ENCODE peak calls at places on chromosomes 1 and 21, in four cellular contexts. L, G, H and T are unnamed samples.

GRCh38 chr1:69994261-69994660 is 211.1 kb downstream of the LRRC40 start:
- DNase-seq in L (no peak), G (no peak), H (no peak), T (no peak)

GRCh38 chr1:57848406-57848805 is 424.5 kb upstream of the DAB1 start:
- DNase-seq in L (no peak), G (no peak), H (no peak), T (no peak)

GRCh38 chr21:45124596-45124995 is 50.2 kb downstream of the ADARB1 start:
- DNase-seq in L (no peak), G (no peak), H (no peak), T (no peak)

GRCh38 chr1:11064942-11065341 is 5.1 kb upstream of the SRM start:
- DNase-seq in L (no peak), G (no peak), H (no peak), T (no peak)

GRCh38 chr1:192224386-192224785 is 66.1 kb downstream of the RGS18 start:
- DNase-seq in L (no peak), G (no peak), H (no peak), T (no peak)

GRCh38 chr1:231527586-231528174 is 789 bp upstream of the TSNAX start:
- DNase-seq in L (no peak), G (peak; percentile 19), H (no peak), T (no peak)

GRCh38 chr21:30434033-30434631 is 4.1 kb downstream of the KRTAP13-4 start:
- DNase-seq in L (peak; percentile 35), G (peak; percentile 78), H (no peak), T (no peak)

GRCh38 chr1:77514871-77515776 is 167.3 kb downstream of the ZZZ3 start:
- DNase-seq in L (no peak), G (no peak), H (no peak), T (no peak)

GRCh38 chr1:81329061-81329460 is 471.7 kb upstream of the ADGRL2 start:
- DNase-seq in L (no peak), G (no peak), H (no peak), T (no peak)

GRCh38 chr1:44330935-44331334 is 24.1 kb downstream of the ERI3 start:
- DNase-seq in L (no peak), G (no peak), H (no peak), T (no peak)

GRCh38 chr1:32557812-32558211 is 18.6 kb downstream of the ZBTB8A start:
- DNase-seq in L (no peak), G (no peak), H (no peak), T (no peak)

GRCh38 chr1:116166655-116167054 is 55.5 kb downstream of the MAB21L3 start:
- DNase-seq in L (no peak), G (no peak), H (no peak), T (no peak)

GRCh38 chr1:67760030-67760821 is 73.0 kb downstream of the GNG12 start:
- DNase-seq in L (peak; percentile 63), G (peak; percentile 85), H (no peak), T (peak; percentile 89)

GRCh38 chr1:19325958-19326747 is 14.0 kb downstream of the SLC66A1 start:
- DNase-seq in L (no peak), G (no peak), H (no peak), T (no peak)

GRCh38 chr1:78274814-78275213 is 216.0 kb upstream of the PTGFR start:
- DNase-seq in L (no peak), G (peak; percentile 8), H (no peak), T (no peak)

GRCh38 chr1:113146242-113147072 is 73.5 kb downstream of the LRIG2 start:
- DNase-seq in L (no peak), G (no peak), H (no peak), T (no peak)

GRCh38 chr1:219782929-219783328 is 145.4 kb downstream of the SLC30A10 start:
- DNase-seq in L (no peak), G (no peak), H (no peak), T (no peak)

GRCh38 chr1:154759196-154759595 is 110.9 kb downstream of the KCNN3 start:
- DNase-seq in L (no peak), G (no peak), H (no peak), T (no peak)

GRCh38 chr21:33824156-33824941 is 91.3 kb downstream of the ATP5PO start:
- DNase-seq in L (no peak), G (no peak), H (no peak), T (no peak)

GRCh38 chr1:27518808-27519207 is 28.8 kb upstream of the WASF2 start:
- DNase-seq in L (no peak), G (no peak), H (no peak), T (no peak)

GRCh38 chr1:27519341-27520258 is 29.6 kb upstream of the WASF2 start:
- DNase-seq in L (peak; percentile 39), G (no peak), H (no peak), T (no peak)

GRCh38 chr1:27521336-27522147 is 31.6 kb upstream of the WASF2 start:
- DNase-seq in L (no peak), G (no peak), H (no peak), T (no peak)

GRCh38 chr1:27522148-27522859 is 32.3 kb upstream of the WASF2 start:
- DNase-seq in L (no peak), G (peak; percentile 35), H (no peak), T (no peak)

DNA sequence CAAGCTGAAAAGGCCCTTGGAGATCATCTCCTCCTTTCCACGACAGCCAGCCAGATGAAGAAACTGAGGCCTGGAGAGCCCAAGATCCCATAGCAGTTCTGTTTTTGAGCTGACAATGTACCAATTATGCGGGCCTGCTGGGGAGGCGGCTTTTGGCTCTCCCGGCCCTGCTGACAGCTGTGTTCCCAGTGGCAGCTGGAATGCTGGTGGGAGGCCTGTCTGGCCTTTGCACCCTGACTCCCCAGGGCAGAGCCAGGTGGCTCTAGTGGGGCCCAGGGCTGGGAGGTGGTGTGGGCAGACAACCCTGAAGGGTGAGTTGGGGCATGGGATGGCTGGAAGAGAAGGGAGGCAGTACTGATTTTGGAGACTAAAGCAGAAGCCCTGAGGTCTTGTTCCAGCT is 30.7 kb upstream of the WASF2 start:
- DNase-seq in L (no peak), G (no peak), H (no peak), T (no peak)
- H3K4me3 ChIP-seq in L (no peak overlapping the region), G (no peak overlapping the region), H (no peak overlapping the region), T (no peak overlapping the region)

DNA sequence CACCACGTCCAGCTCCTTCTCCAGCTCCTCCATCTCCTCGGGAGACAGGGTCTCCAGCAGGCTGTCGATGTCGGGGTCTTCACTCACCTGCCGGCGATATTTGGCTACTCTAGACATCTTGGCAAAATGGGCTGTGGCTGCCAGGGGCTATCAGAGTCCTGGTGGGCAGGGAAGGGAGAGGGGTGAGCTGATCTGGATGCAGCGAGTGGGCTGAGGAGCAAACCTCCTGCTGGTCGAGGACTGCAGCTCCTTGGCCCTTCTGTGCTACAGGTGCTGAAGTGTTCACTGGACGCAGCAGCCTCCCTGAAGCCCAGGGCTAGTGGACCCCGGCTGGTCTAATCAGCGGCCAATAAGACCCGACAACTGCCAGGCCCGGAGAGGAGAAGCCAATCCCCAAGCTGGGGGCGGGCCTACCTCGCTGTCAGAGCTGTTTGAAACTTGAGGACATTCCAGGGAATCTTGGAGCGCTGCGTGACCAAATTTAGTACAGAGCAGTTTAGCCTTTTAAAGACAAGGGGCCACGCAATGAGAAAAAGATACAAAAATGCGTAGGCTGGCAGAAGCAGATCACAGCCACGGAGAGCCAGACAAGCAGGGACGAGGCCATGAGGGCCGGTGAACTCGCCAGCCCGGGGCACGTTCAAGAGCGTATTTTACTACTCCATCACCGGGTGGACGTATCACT is at the start of gene LMOD1:
- DNase-seq in L (peak; percentile 67), G (peak; percentile 64), H (no peak), T (no peak)
- TF ChIP-seq CTCF in L (no peak), G (no peak), H (no peak), T (no peak)

DNA sequence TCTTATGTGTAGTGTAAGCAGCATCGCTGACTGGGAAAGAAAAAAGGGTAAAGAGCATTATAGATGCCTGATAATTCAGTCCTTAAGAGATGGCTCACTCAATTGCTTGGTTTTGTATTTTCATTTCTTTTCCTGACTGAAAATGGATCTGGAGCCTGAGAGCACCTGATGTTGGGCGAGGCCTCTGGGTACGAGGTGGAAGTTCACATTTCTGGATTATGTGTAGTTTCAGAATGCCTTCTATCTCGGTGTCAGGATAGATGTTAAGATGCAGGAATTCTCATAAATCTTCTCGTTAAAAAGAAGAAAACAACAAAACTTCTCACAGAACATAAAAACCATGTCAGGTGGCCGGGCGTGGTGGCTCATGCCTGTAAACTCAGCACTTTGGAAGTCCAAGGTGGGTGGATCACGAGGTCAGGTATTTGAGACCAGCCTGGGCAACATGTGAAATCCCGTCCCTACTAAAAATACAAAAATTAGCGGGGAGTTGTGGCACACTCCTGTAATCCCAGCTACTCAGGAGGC is 101.7 kb downstream of the RHOU start:
- DNase-seq in L (no peak), G (peak; percentile 47), H (no peak), T (no peak)
- H3K4me3 ChIP-seq in L (no peak overlapping the region), G (no peak overlapping the region), H (no peak overlapping the region), T (no peak overlapping the region)

GRCh38 chr1:51326839-51327238 is 3.5 kb downstream of the TTC39A start:
- DNase-seq in L (no peak), G (no peak), H (no peak), T (no peak)
- TF ChIP-seq CTCF in L (no peak), G (no peak), H (no peak), T (no peak)

GRCh38 chr1:38577937-38578443 is 281.6 kb downstream of the RRAGC start:
- DNase-seq in L (no peak), G (no peak), H (no peak), T (no peak)

GRCh38 chr1:38580591-38580990 is 279.0 kb downstream of the RRAGC start:
- DNase-seq in L (no peak), G (no peak), H (no peak), T (no peak)

GRCh38 chr1:38578444-38578951 is 281.1 kb downstream of the RRAGC start:
- DNase-seq in L (no peak), G (no peak), H (no peak), T (no peak)

GRCh38 chr1:38577385-38577784 is 282.2 kb downstream of the RRAGC start:
- DNase-seq in L (no peak), G (no peak), H (no peak), T (no peak)

DNA sequence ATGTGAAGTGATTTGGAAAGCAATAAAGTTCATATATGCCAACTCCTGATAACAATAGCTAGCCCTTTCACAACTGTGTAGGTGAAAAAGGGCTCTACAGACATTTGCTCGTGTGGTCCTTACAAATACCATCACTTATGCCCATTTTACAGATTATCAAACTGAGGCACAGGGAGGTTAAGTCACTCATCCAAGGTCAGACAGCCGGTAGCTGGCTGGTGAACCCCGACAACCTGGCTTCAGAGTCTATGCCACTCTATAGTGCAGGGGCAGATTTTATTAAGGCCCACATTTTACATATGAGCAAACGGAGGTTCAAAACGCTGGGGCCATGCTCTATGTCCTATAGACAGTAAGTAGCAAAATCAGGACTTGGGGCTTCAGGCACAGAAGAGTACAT is 280.5 kb downstream of the RRAGC start:
- DNase-seq in L (no peak), G (no peak), H (no peak), T (no peak)
- H3K4me3 ChIP-seq in L (no peak overlapping the region), G (no peak overlapping the region), H (no peak overlapping the region), T (no peak overlapping the region)